ENCODE peak calls at places on chromosomes 11 and 22, in five cellular contexts. O is effector memory CD8-positive, alpha-beta T cell; F is T-cell; K is COR-L47; G is M059J. P is an unnamed sample.

GRCh38 chr11:119993732-119994131 is 144.2 kb downstream of the TRIM29 start:
- DNase-seq in F (no peak), K (peak), O (no peak), G (no peak), P (no peak)

GRCh38 chr22:29443452-29443851 is 5.1 kb downstream of the RFPL1 start:
- DNase-seq in O (no peak), K (no peak), G (no peak), F (no peak), P (no peak)

GRCh38 chr11:71323876-71324526 is 71.6 kb upstream of the SHANK2 start:
- DNase-seq in F (no peak), G (no peak), O (no peak), K (no peak), P (no peak)

GRCh38 chr22:30202531-30203006 is 44.0 kb downstream of the LIF start:
- DNase-seq in K (no peak), G (no peak), O (no peak), F (no peak), P (no peak)

GRCh38 chr11:125202977-125203376 is 38.4 kb downstream of the PKNOX2 start:
- DNase-seq in K (no peak), G (no peak), O (no peak), F (no peak), P (no peak)

GRCh38 chr11:95835351-95835750 is 45.1 kb downstream of the CEP57 start:
- DNase-seq in K (peak), O (no peak), F (no peak), G (no peak), P (no peak)

GRCh38 chr11:65304613-65305012 is 10.1 kb upstream of the CDC42EP2 start:
- DNase-seq in O (no peak), K (no peak), F (no peak), G (no peak), P (no peak)

GRCh38 chr11:27710536-27710935 is 10.3 kb upstream of the BDNF start:
- DNase-seq in O (no peak), K (no peak), F (no peak), G (no peak), P (no peak)

GRCh38 chr22:33328789-33329296 is 270.7 kb upstream of the SYN3 start:
- DNase-seq in O (no peak), K (no peak), G (peak), F (no peak), P (no peak)

GRCh38 chr11:75499423-75500305 is 26.1 kb downstream of the GDPD5 start:
- DNase-seq in K (no peak), O (no peak), F (no peak), G (peak), P (no peak)

GRCh38 chr22:42880815-42881214 is 23.7 kb upstream of the ARFGAP3 start:
- DNase-seq in G (no peak), O (no peak), F (no peak), K (no peak), P (no peak)

GRCh38 chr11:35274909-35275807 is 136.2 kb downstream of the CD44 start:
- DNase-seq in F (no peak), K (peak), G (peak), O (no peak), P (no peak)

GRCh38 chr11:12502041-12502440 is 124.7 kb downstream of the PARVA start:
- DNase-seq in G (peak), O (no peak), K (no peak), F (no peak), P (no peak)

GRCh38 chr11:17457361-17458104 is 19.1 kb downstream of the ABCC8 start:
- DNase-seq in F (no peak), G (no peak), O (no peak), K (no peak), P (no peak)

GRCh38 chr22:24186892-24187670 is 5.8 kb downstream of the SUSD2 start:
- DNase-seq in K (no peak), O (no peak), G (no peak), F (no peak), P (peak)

GRCh38 chr11:130849215-130849568 is 67.1 kb downstream of the SNX19 start:
- DNase-seq in G (peak), O (no peak), K (no peak), F (no peak), P (no peak)

GRCh38 chr22:46649176-46650077 is 29.2 kb downstream of the GRAMD4 start:
- DNase-seq in K (peak), F (no peak), G (no peak), O (no peak), P (no peak)

GRCh38 chr11:76765863-76766350 is 17.2 kb upstream of the TSKU start:
- DNase-seq in K (no peak), O (no peak), F (no peak), G (no peak), P (peak)

GRCh38 chr11:45217991-45218390 is 68.2 kb downstream of the SYT13 start:
- DNase-seq in K (no peak), G (no peak), F (no peak), O (no peak), P (no peak)

GRCh38 chr11:20045098-20045688 is 115.1 kb downstream of the DBX1 start:
- DNase-seq in K (no peak), O (no peak), G (no peak), F (no peak), P (no peak)

GRCh38 chr11:75637998-75638397 is 30.8 kb downstream of the MAP6 start:
- DNase-seq in G (no peak), K (no peak), F (no peak), O (no peak), P (no peak)

GRCh38 chr11:112321521-112322172 is 61.0 kb upstream of the PLET1 start:
- DNase-seq in K (peak), F (no peak), G (peak), O (no peak), P (no peak)

GRCh38 chr22:43411040-43411919 is 534 bp upstream of the MPPED1 start:
- DNase-seq in F (no peak), O (no peak), K (no peak), G (no peak), P (no peak)

GRCh38 chr11:72813740-72814138 is 472 bp upstream of the ATG16L2 start:
- DNase-seq in K (peak), G (peak), F (peak), O (no peak), P (peak)

GRCh38 chr11:64874841-64875240 is 3.6 kb downstream of the EHD1 start:
- DNase-seq in O (no peak), G (no peak), K (no peak), F (no peak), P (no peak)

GRCh38 chr22:45072322-45072903 is 62.6 kb upstream of the PHF21B start:
- DNase-seq in F (no peak), G (peak), O (no peak), K (no peak), P (no peak)

GRCh38 chr11:96426356-96427103 is 36.7 kb downstream of the JRKL start:
- DNase-seq in K (peak), O (no peak), F (no peak), G (peak), P (no peak)

GRCh38 chr22:19598054-19598855 is 74.0 kb upstream of the CLDN5 start:
- DNase-seq in G (no peak), K (no peak), F (peak), O (no peak), P (no peak)

GRCh38 chr11:58900479-58901420 is 38.5 kb upstream of the GLYATL1 start:
- DNase-seq in G (no peak), F (no peak), O (no peak), K (peak), P (no peak)

P was measured in natural killer cell treated with Interleukin-12 subunit alpha and Interleukin-12 subunit beta and Interleukin-15 and Interleukin-18, amount 100 ng/mL, for 72 hours.